ENCODE peak calls at places on chromosome 19, in eight cellular contexts. J is GM06990, U is heart right ventricle, V is ovary, P is heart left ventricle, C is dorsolateral prefrontal cortex, I is A549, Y is breast epithelium. Q is an unnamed sample.

GRCh38 chr19:36972594-36972993 is 56.5 kb downstream of the ZNF568 start:
- DNase-seq in J (no peak), P (no peak), Y (no peak), U (no peak), I (no peak), V (no peak), C (no peak), Q (no peak)

GRCh38 chr19:12675940-12676339 is 5.7 kb downstream of the DHPS start:
- DNase-seq in V (peak), Y (no peak), C (no peak), I (no peak), U (no peak), J (no peak), P (no peak), Q (no peak)

GRCh38 chr19:45630463-45630862 is 8.7 kb downstream of the EML2 start:
- DNase-seq in P (no peak), U (no peak), Y (no peak), I (peak), V (no peak), J (peak), C (no peak), Q (peak)

GRCh38 chr19:8338835-8339234 is 4.2 kb downstream of the KANK3 start:
- DNase-seq in P (no peak), V (no peak), Y (no peak), I (no peak), J (no peak), C (no peak), U (no peak), Q (no peak)

GRCh38 chr19:6677924-6678689 is 8.1 kb upstream of the TNFSF14 start:
- DNase-seq in J (peak), U (peak), C (no peak), I (peak), P (no peak), Y (no peak), V (peak), Q (no peak)

GRCh38 chr19:53504903-53505302 is 33.0 kb upstream of the ZNF331 start:
- DNase-seq in J (no peak), U (no peak), Y (no peak), I (no peak), P (no peak), C (no peak), V (no peak), Q (no peak)

GRCh38 chr19:1026189-1027019 is at the start of gene CNN2:
- DNase-seq in P (peak), U (peak), I (peak), Y (peak), J (peak), C (no peak), V (peak), Q (peak)

GRCh38 chr19:4594199-4594598 is 34.7 kb upstream of the SEMA6B start:
- DNase-seq in I (no peak), J (no peak), U (no peak), C (no peak), P (no peak), V (no peak), Y (no peak), Q (no peak)

GRCh38 chr19:51296331-51297093 is 14.9 kb upstream of the IGLON5 start:
- DNase-seq in U (no peak), J (no peak), C (no peak), V (no peak), Y (no peak), P (no peak), I (peak), Q (no peak)

GRCh38 chr19:29645911-29646310 is 19.4 kb upstream of the PLEKHF1 start:
- DNase-seq in J (no peak), V (peak), I (no peak), U (peak), Y (peak), C (no peak), P (peak), Q (peak)

GRCh38 chr19:35851213-35852028 is 883 bp downstream of the NPHS1 start:
- DNase-seq in Y (no peak), P (no peak), C (no peak), V (no peak), I (no peak), J (no peak), U (no peak), Q (no peak)
- TF ChIP-seq CTCF in Y (no peak), P (no peak), C (no peak), V (no peak), I (no peak), J (peak), U (no peak), Q (no peak)

DNA sequence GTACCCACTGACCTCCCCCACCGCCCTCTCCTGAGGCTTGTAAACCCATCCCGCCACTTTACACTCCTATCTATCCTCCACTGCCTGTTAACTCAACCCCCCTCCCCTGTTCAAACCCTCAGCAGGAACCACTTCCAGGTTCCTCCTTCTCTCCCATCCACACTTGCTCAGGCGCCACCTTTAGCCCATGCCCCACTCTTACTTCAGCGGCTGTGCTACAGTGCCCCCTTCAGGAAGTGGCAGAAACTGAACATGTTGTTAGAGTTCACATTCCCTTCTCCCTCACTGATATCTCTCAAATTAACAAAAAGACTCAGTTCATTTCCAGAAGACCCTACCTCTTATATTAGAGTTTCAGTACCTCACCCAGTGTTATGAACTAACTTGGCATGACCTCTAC is 49.4 kb downstream of the ZNF91 start:
- DNase-seq in U (no peak), I (no peak), P (no peak), J (no peak), C (no peak), V (no peak), Y (no peak), Q (no peak)
- TF ChIP-seq CTCF in U (no peak), I (no peak), P (no peak), J (no peak), C (no peak), V (no peak), Y (no peak), Q (peak)

GRCh38 chr19:49809155-49809986 is 3.7 kb downstream of the FUZ start:
- DNase-seq in C (no peak), I (peak), V (peak), U (peak), J (no peak), Y (peak), P (peak), Q (no peak)
- TF ChIP-seq CTCF in C (peak), I (peak), V (peak), U (peak), J (peak), Y (no peak), P (peak), Q (no peak)

GRCh38 chr19:28632357-28633076 is 580.4 kb downstream of the UQCRFS1 start:
- DNase-seq in U (no peak), P (no peak), I (no peak), Y (no peak), J (peak), C (no peak), V (no peak), Q (no peak)

GRCh38 chr19:28634837-28635236 is 578.1 kb downstream of the UQCRFS1 start:
- DNase-seq in P (no peak), C (no peak), V (no peak), Y (no peak), U (no peak), J (no peak), I (no peak), Q (no peak)

GRCh38 chr19:28631931-28632330 is 581.0 kb downstream of the UQCRFS1 start:
- DNase-seq in C (no peak), I (no peak), J (no peak), Y (no peak), P (no peak), U (no peak), V (no peak), Q (no peak)

GRCh38 chr19:28633223-28634030 is 579.5 kb downstream of the UQCRFS1 start:
- DNase-seq in J (peak), I (peak), Y (no peak), U (no peak), P (no peak), C (no peak), V (no peak), Q (peak)

DNA sequence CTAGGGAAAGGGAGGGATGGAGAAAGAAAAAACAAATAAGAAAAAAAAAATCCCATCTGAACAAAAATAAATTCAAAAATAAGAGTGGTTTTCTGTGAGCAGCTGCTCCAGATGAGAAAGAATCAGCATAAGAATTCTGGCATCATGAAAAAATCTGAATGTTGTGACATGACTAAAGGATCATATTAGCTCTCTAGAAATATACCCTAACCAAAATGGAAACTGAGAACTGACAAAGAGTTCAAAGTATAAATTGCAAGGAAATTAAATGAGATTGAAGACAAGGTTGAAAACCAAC is 579.0 kb downstream of the UQCRFS1 start:
- DNase-seq in U (no peak), V (no peak), J (no peak), I (no peak), P (no peak), C (no peak), Y (no peak), Q (no peak)
- TF ChIP-seq CTCF in U (no peak), V (no peak), J (no peak), I (no peak), P (no peak), C (no peak), Y (no peak), Q (peak)

DNA sequence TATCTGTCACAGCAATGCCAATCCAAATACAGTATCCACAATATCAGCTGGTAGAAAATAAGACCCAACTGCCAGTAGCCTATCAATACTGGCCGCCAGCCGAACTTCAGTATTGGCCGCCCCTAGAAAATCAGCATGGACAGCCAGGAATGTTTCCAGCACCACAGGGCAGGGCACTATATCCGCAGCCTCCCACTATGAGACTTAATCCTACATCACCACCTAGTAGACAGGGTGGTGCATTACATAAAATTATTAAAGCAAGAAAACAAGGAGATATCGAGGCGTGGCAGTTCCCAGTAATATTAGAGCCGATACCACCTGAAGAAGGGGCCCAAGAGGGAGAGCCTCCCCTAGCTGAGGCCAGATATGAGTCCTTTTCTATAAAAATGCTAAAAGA is 111.3 kb downstream of the ZNF486 start:
- DNase-seq in P (no peak), I (no peak), V (no peak), U (no peak), Y (no peak), J (no peak), C (no peak), Q (no peak)
- TF ChIP-seq CTCF in P (no peak), I (no peak), V (no peak), U (peak), Y (peak), J (no peak), C (peak), Q (no peak)

GRCh38 chr19:42288881-42289555 is 12.9 kb upstream of the PRR19 start:
- DNase-seq in P (no peak), J (peak), U (no peak), Y (no peak), V (no peak), C (no peak), I (no peak), Q (no peak)
- TF ChIP-seq CTCF in P (no peak), J (no peak), U (no peak), Y (no peak), V (no peak), C (no peak), I (no peak), Q (peak)